ENCODE peak calls at places on chromosome 3, in four cellular contexts. H, S, J and V are unnamed samples.
A peak's percentile ranks its signal among the peaks of the same experiment; 100 is the strongest.

GRCh38 chr3:61858054-61858453 is 296.7 kb downstream of the PTPRG start:
- DNase-seq in H (peak; percentile 7), S (no peak), J (no peak), V (no peak)

GRCh38 chr3:151880326-151880725 is 6.9 kb downstream of the SUCNR1 start:
- DNase-seq in H (no peak), S (no peak), J (no peak), V (no peak)

GRCh38 chr3:142861926-142862325 is 27.0 kb downstream of the PCOLCE2 start:
- DNase-seq in H (no peak), S (no peak), J (no peak), V (no peak)

GRCh38 chr3:97504463-97504862 is 260.1 kb upstream of the ARL6 start:
- DNase-seq in H (no peak), S (no peak), J (no peak), V (no peak)

GRCh38 chr3:14237431-14237830 is 58.8 kb downstream of the LSM3 start:
- DNase-seq in H (no peak), S (no peak), J (no peak), V (no peak)

GRCh38 chr3:26631385-26631738 is 8.8 kb downstream of the LRRC3B start:
- DNase-seq in H (no peak), S (no peak), J (no peak), V (no peak)

GRCh38 chr3:69848113-69848512 is 108.8 kb downstream of the MITF start:
- DNase-seq in H (no peak), S (no peak), J (no peak), V (no peak)

GRCh38 chr3:82462977-82463376 is 701.5 kb upstream of the GBE1 start:
- DNase-seq in H (no peak), S (no peak), J (no peak), V (peak; percentile 4)

GRCh38 chr3:9781978-9782575 is 10.2 kb downstream of the TADA3 start:
- DNase-seq in H (no peak), S (no peak), J (no peak), V (no peak)

GRCh38 chr3:69410301-69410700 is 24.4 kb upstream of the FRMD4B start:
- DNase-seq in H (peak; percentile 51), S (peak; percentile 51), J (no peak), V (peak; percentile 48)

GRCh38 chr3:140521751-140522445 is 156.0 kb upstream of the TRIM42 start:
- DNase-seq in H (no peak), S (no peak), J (no peak), V (no peak)

GRCh38 chr3:45140392-45140791 is 5.8 kb downstream of the CDCP1 start:
- DNase-seq in H (no peak), S (no peak), J (no peak), V (no peak)

GRCh38 chr3:194976049-194976451 is 290.4 kb downstream of the FAM43A start:
- DNase-seq in H (no peak), S (no peak), J (no peak), V (no peak)

GRCh38 chr3:96209703-96210102 is 604.7 kb upstream of the EPHA6 start:
- DNase-seq in H (no peak), S (no peak), J (no peak), V (no peak)

GRCh38 chr3:102081587-102082289 is 232.4 kb downstream of the NFKBIZ start:
- DNase-seq in H (no peak), S (no peak), J (no peak), V (no peak)

GRCh38 chr3:42090973-42091731 is at the start of gene TRAK1:
- DNase-seq in H (no peak), S (no peak), J (no peak), V (no peak)

GRCh38 chr3:69426905-69427304 is 41.0 kb upstream of the FRMD4B start:
- DNase-seq in H (no peak), S (no peak), J (no peak), V (no peak)

GRCh38 chr3:33006081-33006480 is 54.6 kb downstream of the CCR4 start:
- DNase-seq in H (no peak), S (peak; percentile 42), J (peak; percentile 21), V (no peak)

GRCh38 chr3:19543212-19543841 is 390.7 kb downstream of the EFHB start:
- DNase-seq in H (peak; percentile 1), S (no peak), J (no peak), V (peak; percentile 15)

GRCh38 chr3:56205406-56205805 is 262.9 kb downstream of the ERC2 start:
- DNase-seq in H (no peak), S (no peak), J (no peak), V (no peak)

GRCh38 chr3:67421912-67422311 is 232.5 kb downstream of the SUCLG2 start:
- DNase-seq in H (no peak), S (no peak), J (no peak), V (no peak)

GRCh38 chr3:67416703-67417102 is 237.7 kb downstream of the SUCLG2 start:
- DNase-seq in H (no peak), S (no peak), J (no peak), V (no peak)

GRCh38 chr3:67418539-67419529 is 235.6 kb downstream of the SUCLG2 start:
- DNase-seq in H (no peak), S (no peak), J (no peak), V (no peak)

GRCh38 chr3:67423722-67424121 is 230.7 kb downstream of the SUCLG2 start:
- DNase-seq in H (no peak), S (no peak), J (no peak), V (no peak)

GRCh38 chr3:67419779-67420178 is 234.6 kb downstream of the SUCLG2 start:
- DNase-seq in H (no peak), S (no peak), J (no peak), V (no peak)
- TF ChIP-seq FOSL1 in H (no peak), S (no peak), J (no peak), V (no peak)

DNA sequence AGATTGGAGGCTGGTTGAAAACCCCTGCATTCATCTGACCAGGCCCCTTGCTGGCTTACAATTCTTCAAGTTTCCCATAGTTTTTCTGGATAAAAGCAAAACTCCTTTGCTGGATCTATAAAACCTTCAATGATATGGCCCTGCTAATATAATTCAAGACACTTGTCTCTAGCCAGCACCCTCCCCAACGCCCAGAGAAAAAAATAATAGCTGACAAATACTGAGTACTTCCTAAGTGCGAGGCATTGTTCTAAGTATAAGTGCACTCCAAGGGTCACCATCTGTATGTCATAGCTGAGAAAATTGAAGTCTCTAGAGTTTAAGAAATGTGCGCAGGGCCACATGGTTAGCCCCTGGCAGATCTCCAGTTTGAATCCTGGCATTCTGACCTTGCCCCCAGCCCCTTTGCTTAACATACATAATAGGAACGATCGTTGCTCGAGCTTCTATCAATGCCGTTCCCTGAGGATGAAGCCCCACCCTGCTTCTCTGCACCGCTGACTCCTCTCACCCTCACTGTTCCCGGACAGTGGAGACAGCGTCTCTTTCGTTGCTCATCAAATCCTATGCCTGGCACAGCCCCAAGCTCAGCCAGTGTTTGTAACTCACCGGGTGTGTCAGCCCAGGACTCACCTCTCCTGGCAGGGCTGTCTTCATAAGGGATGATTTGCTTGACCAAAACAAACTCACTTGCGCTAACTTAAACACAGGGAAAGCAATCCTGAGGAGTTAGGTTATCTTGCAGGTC is 377.1 kb upstream of the PROK2 start:
- DNase-seq in H (no peak), S (no peak), J (no peak), V (no peak)
- TF ChIP-seq FOSL1 in H (no peak), S (no peak), J (no peak), V (no peak)

GRCh38 chr3:53860196-53860595 is 13.8 kb downstream of the IL17RB start:
- DNase-seq in H (no peak), S (no peak), J (no peak), V (no peak)

GRCh38 chr3:53859178-53859577 is 12.8 kb downstream of the IL17RB start:
- DNase-seq in H (no peak), S (no peak), J (no peak), V (no peak)

GRCh38 chr3:53862241-53862640 is 15.9 kb downstream of the IL17RB start:
- DNase-seq in H (no peak), S (no peak), J (no peak), V (no peak)

GRCh38 chr3:53856964-53857363 is 10.6 kb downstream of the IL17RB start:
- DNase-seq in H (no peak), S (no peak), J (no peak), V (no peak)

GRCh38 chr3:53858096-53858741 is 11.9 kb downstream of the IL17RB start:
- DNase-seq in H (no peak), S (no peak), J (no peak), V (no peak)
- TF ChIP-seq FOSL1 in H (no peak), S (no peak), J (no peak), V (no peak)

GRCh38 chr3:38111696-38112377 is 25.1 kb downstream of the ACAA1 start:
- DNase-seq in H (no peak), S (no peak), J (no peak), V (no peak)

GRCh38 chr3:38109580-38110313 is 27.2 kb downstream of the ACAA1 start:
- DNase-seq in H (no peak), S (no peak), J (no peak), V (no peak)

GRCh38 chr3:38112378-38112761 is 24.6 kb downstream of the ACAA1 start:
- DNase-seq in H (no peak), S (no peak), J (no peak), V (no peak)

GRCh38 chr3:38110314-38111050 is 26.4 kb downstream of the ACAA1 start:
- DNase-seq in H (no peak), S (no peak), J (no peak), V (no peak)

GRCh38 chr3:38111201-38111600 is 25.7 kb downstream of the ACAA1 start:
- DNase-seq in H (no peak), S (no peak), J (no peak), V (no peak)
- TF ChIP-seq FOSL1 in H (no peak), S (no peak), J (no peak), V (no peak)

DNA sequence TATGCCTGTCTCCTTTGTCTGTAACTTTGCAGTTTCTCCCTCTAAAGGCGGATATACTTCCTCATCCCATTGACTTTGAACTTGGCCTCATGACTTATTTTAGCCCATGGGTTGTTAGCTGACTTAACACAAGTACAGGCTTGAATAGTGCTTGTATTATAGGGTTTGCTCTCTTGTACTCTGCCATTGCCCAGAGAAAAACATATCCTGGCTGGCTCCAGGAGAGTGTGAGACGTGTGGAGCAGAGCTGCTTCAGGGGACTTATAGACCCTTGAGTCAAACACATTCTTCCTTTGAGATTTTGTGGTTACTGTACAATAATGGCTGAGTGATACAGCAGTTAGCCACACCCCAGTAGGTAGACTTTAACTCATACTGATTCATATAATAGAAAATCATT is 124.0 kb downstream of the RAP2B start:
- DNase-seq in H (no peak), S (no peak), J (no peak), V (no peak)
- TF ChIP-seq FOSL1 in H (no peak), S (no peak), J (no peak), V (no peak)